ENCODE peak calls at places on chromosomes 6 and 20, in eight cellular contexts. J is cardiac fibroblast, C is HAP-1, K is fibroblast of pulmonary artery, H is fibroblast of mammary gland, R is Panc1, Z is stomach, B is psoas muscle. E is an unnamed sample.
A peak's percentile ranks its signal among the peaks of the same experiment; 100 is the strongest.

GRCh38 chr20:20207291-20207690 is 155.0 kb downstream of the CFAP61 start:
- DNase-seq in J (no peak), C (no peak), K (no peak), H (no peak), R (no peak), Z (no peak), B (no peak), E (peak; percentile 25)

GRCh38 chr6:29847871-29848630 is 20.4 kb downstream of the HLA-G start:
- DNase-seq in J (peak; percentile 68), C (peak; percentile 55), K (peak; percentile 69), H (peak; percentile 56), R (peak; percentile 51), Z (peak; percentile 88), B (peak; percentile 87), E (peak; percentile 82)

GRCh38 chr6:145544031-145544430 is 191.3 kb downstream of the EPM2A start:
- DNase-seq in J (peak; percentile 24), C (no peak), K (peak; percentile 65), H (peak; percentile 93), R (no peak), Z (no peak), B (peak; percentile 57), E (no peak)

GRCh38 chr6:168417158-168417557 is 23.8 kb upstream of the SMOC2 start:
- DNase-seq in J (no peak), C (no peak), K (no peak), H (no peak), R (no peak), Z (no peak), B (peak; percentile 66), E (no peak)

GRCh38 chr20:1537731-1538058 is 19.8 kb downstream of the SIRPD start:
- DNase-seq in J (no peak), C (no peak), K (no peak), H (no peak), R (no peak), Z (no peak), B (peak; percentile 59), E (no peak)

GRCh38 chr6:13914346-13914745 is 10.4 kb upstream of the RNF182 start:
- DNase-seq in J (no peak), C (no peak), K (no peak), H (peak; percentile 43), R (no peak), Z (no peak), B (no peak), E (no peak)

GRCh38 chr6:31900917-31901414 is 920 bp downstream of the ZBTB12 start:
- DNase-seq in J (no peak), C (no peak), K (no peak), H (no peak), R (no peak), Z (no peak), B (no peak), E (no peak)

GRCh38 chr6:66788579-66788978 is 1081.6 kb upstream of the EYS start:
- DNase-seq in J (no peak), C (no peak), K (no peak), H (no peak), R (no peak), Z (no peak), B (no peak), E (no peak)

GRCh38 chr20:57384486-57384885 is 6.7 kb upstream of the RBM38 start:
- DNase-seq in J (no peak), C (no peak), K (no peak), H (no peak), R (no peak), Z (no peak), B (peak; percentile 44), E (no peak)

GRCh38 chr6:13079096-13079758 is 249.1 kb downstream of the TBC1D7 start:
- DNase-seq in J (no peak), C (no peak), K (no peak), H (no peak), R (no peak), Z (no peak), B (no peak), E (no peak)

GRCh38 chr6:45972795-45973503 is 42.7 kb downstream of the CLIC5 start:
- DNase-seq in J (no peak), C (no peak), K (no peak), H (no peak), R (no peak), Z (no peak), B (no peak), E (no peak)

GRCh38 chr6:140855520-140855919 is 1277.2 kb upstream of the GJE1 start:
- DNase-seq in J (no peak), C (no peak), K (no peak), H (peak; percentile 39), R (no peak), Z (no peak), B (no peak), E (no peak)

GRCh38 chr6:140850438-140850837 is 1282.3 kb upstream of the GJE1 start:
- DNase-seq in J (peak; percentile 47), C (no peak), K (peak; percentile 55), H (peak; percentile 85), R (no peak), Z (no peak), B (no peak), E (no peak)

GRCh38 chr6:140858381-140858971 is 1274.2 kb upstream of the GJE1 start:
- DNase-seq in J (no peak), C (no peak), K (no peak), H (peak; percentile 82), R (peak; percentile 24), Z (no peak), B (no peak), E (no peak)

GRCh38 chr6:140857734-140858380 is 1274.9 kb upstream of the GJE1 start:
- DNase-seq in J (peak; percentile 97), C (no peak), K (peak; percentile 96), H (peak; percentile 99), R (peak; percentile 64), Z (no peak), B (no peak), E (no peak)

DNA sequence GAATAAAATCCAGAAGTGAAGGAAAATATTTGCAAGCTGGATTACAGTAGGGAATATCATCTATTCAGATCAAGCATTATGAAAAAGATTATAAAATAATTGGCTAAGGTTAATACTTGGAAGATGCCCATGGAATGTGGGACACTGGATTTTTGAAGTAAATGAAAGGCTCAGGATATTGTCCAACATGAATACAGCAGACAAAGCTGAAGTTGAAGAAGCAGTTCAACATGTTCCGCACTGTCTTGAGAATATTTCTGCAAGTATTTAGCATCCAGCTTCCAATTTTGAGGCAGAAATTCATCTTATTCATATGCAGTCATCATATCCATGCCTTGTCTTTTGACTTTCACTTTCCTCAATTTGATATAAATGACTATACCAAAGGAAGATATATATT is 1278.4 kb upstream of the GJE1 start:
- DNase-seq in J (no peak), C (no peak), K (no peak), H (no peak), R (no peak), Z (no peak), B (no peak), E (no peak)
- H3K4me3 ChIP-seq in J (no peak overlapping the region), C (no peak overlapping the region), K (no peak overlapping the region), H (no peak overlapping the region), R (no peak overlapping the region), Z (no peak overlapping the region), B (no peak overlapping the region), E (no peak overlapping the region)

DNA sequence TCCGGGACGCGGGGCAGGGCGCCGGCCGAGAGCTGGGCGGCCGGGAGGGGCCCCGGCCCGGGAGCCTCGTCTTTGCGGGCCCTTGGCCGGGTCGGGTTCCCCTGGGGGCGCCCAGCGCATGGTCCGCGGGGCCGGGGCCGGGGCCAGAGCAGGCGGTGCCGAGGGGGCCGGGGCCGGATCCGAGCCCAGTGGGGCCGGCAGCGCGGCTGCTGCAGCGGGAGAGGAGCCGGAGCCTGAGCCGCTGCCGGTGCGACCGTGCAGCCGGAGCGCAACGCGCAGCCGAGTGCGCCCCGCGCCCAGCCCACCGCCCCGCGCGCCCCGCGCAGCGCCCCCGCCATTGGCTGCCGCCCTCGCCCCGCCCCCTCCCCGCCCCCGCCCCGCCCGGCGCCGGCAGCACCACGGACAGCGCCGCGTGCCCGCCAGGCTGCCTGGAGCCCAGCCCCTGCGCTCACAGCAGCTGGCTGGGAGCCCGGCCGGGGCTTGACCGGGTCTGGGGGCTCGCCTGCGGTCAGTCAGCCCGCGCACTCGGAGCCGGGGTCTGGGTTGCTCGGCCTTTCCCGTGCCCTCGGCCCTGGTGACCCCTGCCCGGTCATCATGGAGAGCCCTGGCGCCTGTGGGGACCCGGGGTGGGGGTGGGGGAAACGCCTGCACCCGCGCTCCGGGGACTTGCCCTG is at the start of gene HRH3:
- DNase-seq in J (peak; percentile 34), C (peak; percentile 26), K (peak; percentile 26), H (no peak), R (no peak), Z (peak; percentile 53), B (peak; percentile 72), E (no peak)
- H3K4me3 ChIP-seq in J (peak within 1 kb of the TSS; percentile 13), C (no peak within 1 kb of the TSS), K (no peak within 1 kb of the TSS), H (no peak within 1 kb of the TSS), R (peak within 1 kb of the TSS; percentile 33), Z (peak within 1 kb of the TSS; percentile 38), B (peak within 1 kb of the TSS; percentile 45), E (peak within 1 kb of the TSS; percentile 34)

GRCh38 chr6:121653624-121654008 is 218.2 kb downstream of the GJA1 start:
- DNase-seq in J (no peak), C (no peak), K (no peak), H (no peak), R (no peak), Z (no peak), B (peak; percentile 44), E (no peak)
- H3K4me3 ChIP-seq in J (no peak overlapping the region), C (no peak overlapping the region), K (no peak overlapping the region), H (no peak overlapping the region), R (no peak overlapping the region), Z (no peak overlapping the region), B (no peak overlapping the region), E (no peak overlapping the region)

DNA sequence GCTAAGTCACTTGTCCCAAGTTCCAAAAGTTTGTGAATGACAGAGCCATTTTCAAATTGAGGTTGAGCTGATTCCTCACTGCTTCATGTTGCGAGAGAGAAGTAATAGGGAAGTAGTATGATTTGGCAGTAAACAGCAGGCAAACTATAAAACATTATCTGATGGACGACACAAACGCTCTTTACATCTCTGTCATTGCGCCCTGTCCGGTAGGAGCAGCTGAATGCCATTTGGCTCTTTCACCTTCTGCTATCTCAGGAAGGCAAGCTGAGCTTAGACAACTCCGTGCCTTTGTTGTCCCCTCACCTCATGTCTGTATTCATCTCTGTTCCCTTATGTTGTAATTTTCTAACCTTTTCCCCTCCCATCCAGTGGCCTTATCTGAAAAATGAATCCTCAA is 440.7 kb upstream of the FLRT3 start:
- DNase-seq in J (no peak), C (no peak), K (no peak), H (no peak), R (no peak), Z (no peak), B (no peak), E (no peak)
- H3K4me3 ChIP-seq in J (no peak overlapping the region), C (no peak overlapping the region), K (no peak overlapping the region), H (no peak overlapping the region), R (no peak overlapping the region), Z (no peak overlapping the region), B (no peak overlapping the region), E (no peak overlapping the region)

DNA sequence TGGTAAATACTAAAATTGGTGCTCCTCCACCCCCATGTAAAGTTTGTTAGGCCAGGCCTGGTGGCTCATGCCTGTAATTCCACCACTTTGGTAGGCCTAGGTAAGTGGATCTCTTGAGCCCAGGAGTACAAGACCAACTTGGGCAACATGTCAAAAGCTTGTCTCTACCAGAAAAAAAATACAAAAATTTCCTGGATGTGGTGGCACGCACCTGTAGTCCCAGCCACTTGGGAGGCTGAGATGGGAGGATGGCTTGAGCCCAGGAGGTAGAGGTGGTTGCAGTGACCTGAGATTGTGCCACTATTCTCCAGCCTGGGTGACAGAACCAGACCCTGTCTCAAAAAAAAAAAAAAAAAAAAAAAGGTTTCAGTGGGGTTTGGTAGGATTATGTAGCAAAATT is 41.7 kb downstream of the ITCH start:
- DNase-seq in J (no peak), C (no peak), K (no peak), H (no peak), R (no peak), Z (no peak), B (no peak), E (no peak)
- H3K4me3 ChIP-seq in J (no peak overlapping the region), C (no peak overlapping the region), K (no peak overlapping the region), H (no peak overlapping the region), R (no peak overlapping the region), Z (no peak overlapping the region), B (no peak overlapping the region), E (no peak overlapping the region)